ENCODE peak calls at places on chromosomes 6 and 20, in seven cellular contexts. D is Panc1, E is SK-N-SH, F is HCT116, C is HepG2, M is GM12878, Q is K562. S is an unnamed sample.

GRCh38 chr6:20354366-20354765 is 47.3 kb upstream of the E2F3 start:
- DNase-seq in M (no peak), E (no peak), D (no peak), Q (no peak), C (peak), F (no peak), S (no peak)

GRCh38 chr6:85670573-85670972 is 27.9 kb upstream of the SYNCRIP start:
- DNase-seq in E (no peak), Q (peak), M (no peak), F (no peak), D (no peak), C (no peak), S (no peak)

GRCh38 chr20:39036011-39036410 is 73.9 kb downstream of the DHX35 start:
- DNase-seq in C (no peak), Q (no peak), F (no peak), E (no peak), M (no peak), D (no peak), S (no peak)

GRCh38 chr6:68652117-68652536 is 17.0 kb downstream of the ADGRB3 start:
- DNase-seq in Q (peak), F (no peak), D (no peak), M (no peak), C (no peak), E (no peak), S (no peak)

GRCh38 chr20:32972181-32973076 is 31.8 kb downstream of the SUN5 start:
- DNase-seq in E (no peak), D (no peak), F (no peak), C (no peak), M (peak), Q (peak), S (peak)

GRCh38 chr6:124964084-124964763 is 2.0 kb downstream of the RNF217 start:
- DNase-seq in M (no peak), C (peak), F (no peak), E (no peak), Q (peak), D (no peak), S (no peak)

GRCh38 chr6:18326980-18327379 is 60.2 kb upstream of the RNF144B start:
- DNase-seq in C (no peak), E (no peak), Q (no peak), M (no peak), D (no peak), F (no peak), S (no peak)

GRCh38 chr20:19750207-19750606 is 7.9 kb upstream of the RIN2 start:
- DNase-seq in M (no peak), D (no peak), C (no peak), E (no peak), F (no peak), Q (no peak), S (no peak)

GRCh38 chr20:63402178-63402859 is 41.2 kb upstream of the CHRNA4 start:
- DNase-seq in Q (no peak), D (no peak), E (no peak), M (no peak), C (no peak), F (no peak), S (no peak)

GRCh38 chr6:158476389-158476788 is 83.5 kb upstream of the TMEM181 start:
- DNase-seq in M (peak), Q (no peak), E (no peak), D (no peak), F (no peak), C (no peak), S (no peak)

GRCh38 chr20:1718604-1719384 is 61.2 kb upstream of the SIRPG start:
- DNase-seq in C (no peak), F (peak), Q (no peak), E (no peak), M (no peak), D (no peak), S (no peak)

GRCh38 chr20:34385464-34385863 is 22.4 kb downstream of the ITCH start:
- DNase-seq in Q (no peak), F (no peak), D (no peak), E (no peak), M (no peak), C (no peak), S (no peak)

GRCh38 chr6:139891471-139891870 is 517.0 kb upstream of the CITED2 start:
- DNase-seq in Q (no peak), D (no peak), M (no peak), E (no peak), F (no peak), C (no peak), S (no peak)

GRCh38 chr6:150081702-150082101 is 12.8 kb upstream of the ULBP3 start:
- DNase-seq in M (no peak), E (no peak), D (no peak), Q (no peak), C (no peak), F (no peak), S (no peak)

GRCh38 chr6:150078788-150079187 is 9.9 kb upstream of the ULBP3 start:
- DNase-seq in M (no peak), E (no peak), C (no peak), F (no peak), D (no peak), Q (peak), S (no peak)

GRCh38 chr6:150074651-150075416 is 5.9 kb upstream of the ULBP3 start:
- DNase-seq in E (no peak), C (no peak), Q (no peak), M (no peak), F (no peak), D (no peak), S (no peak)

GRCh38 chr6:150076196-150076893 is 7.4 kb upstream of the ULBP3 start:
- DNase-seq in D (no peak), F (no peak), Q (no peak), C (no peak), M (no peak), E (no peak), S (no peak)

GRCh38 chr6:150079604-150080003 is 10.7 kb upstream of the ULBP3 start:
- DNase-seq in Q (no peak), F (no peak), E (no peak), M (no peak), C (no peak), D (no peak), S (no peak)
- TF ChIP-seq SIN3A in Q (no peak), F (no peak), E (no peak), M (no peak), C (no peak), D (no peak), S (no peak)

DNA sequence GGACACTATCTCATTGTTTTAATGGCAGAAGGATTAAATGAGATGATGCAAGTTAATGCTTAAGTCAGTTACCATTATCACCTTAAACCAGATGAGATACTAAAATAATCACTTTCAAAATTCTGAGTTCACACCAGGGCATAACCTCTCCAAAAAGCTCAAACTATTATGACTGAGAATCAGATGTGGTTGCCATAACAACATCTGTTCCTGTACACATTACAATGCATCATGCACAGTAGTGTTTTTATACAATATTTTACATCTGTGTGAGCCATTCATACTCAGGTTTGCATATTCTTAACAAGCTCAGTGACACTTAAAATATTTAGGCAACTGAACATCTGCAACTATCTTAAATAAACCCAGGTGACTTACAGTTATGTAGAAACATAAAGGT is 10.2 kb downstream of the ADNP start:
- DNase-seq in D (no peak), E (no peak), Q (no peak), M (no peak), C (no peak), F (no peak), S (no peak)
- TF ChIP-seq SIN3A in D (no peak), E (no peak), Q (no peak), M (no peak), C (no peak), F (no peak), S (no peak)

GRCh38 chr20:48788486-48789072 is 39.2 kb downstream of the PREX1 start:
- DNase-seq in M (peak), C (no peak), Q (no peak), E (no peak), F (no peak), D (no peak), S (no peak)
- TF ChIP-seq SIN3A in M (no peak), C (no peak), Q (no peak), E (no peak), F (no peak), D (no peak), S (no peak)

DNA sequence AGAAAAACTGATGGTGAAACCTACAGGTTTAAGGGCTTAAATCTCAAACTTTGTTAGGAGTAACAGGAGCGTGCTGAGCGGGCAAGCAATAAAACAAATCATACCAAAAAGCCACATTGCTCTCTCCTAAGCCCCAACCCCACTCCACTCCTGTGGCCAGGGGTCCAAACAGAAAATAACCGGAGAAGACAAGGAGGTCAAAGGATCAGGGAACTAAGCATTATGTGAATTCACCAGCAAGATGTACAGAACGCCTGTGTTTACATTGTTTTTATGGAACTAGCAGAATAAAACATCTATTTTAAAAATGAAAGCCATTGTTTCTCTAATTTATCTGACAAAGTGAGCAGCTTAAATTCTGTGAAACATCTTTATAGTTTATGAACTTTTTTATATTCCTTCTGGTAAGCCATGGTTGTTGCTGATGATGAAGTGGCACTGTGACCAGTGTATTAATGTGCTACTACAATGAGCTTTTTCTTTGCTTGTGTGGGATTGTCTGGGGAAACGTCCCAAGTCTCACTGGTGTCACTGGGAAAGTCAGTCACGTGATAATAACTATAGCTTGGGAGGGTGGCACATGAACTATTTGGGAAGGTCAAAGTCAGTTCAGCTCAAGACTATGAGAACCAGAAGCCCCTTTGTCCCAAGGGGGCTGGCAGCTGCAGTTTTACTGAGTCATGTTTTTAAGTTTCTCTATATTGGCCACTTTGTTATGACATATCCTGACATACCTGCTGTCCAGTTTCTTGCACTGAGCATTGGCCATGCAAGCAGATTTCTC is 9.8 kb downstream of the FAM210B start:
- DNase-seq in Q (no peak), M (no peak), F (no peak), E (no peak), C (no peak), D (no peak), S (no peak)
- TF ChIP-seq SIN3A in Q (no peak), M (no peak), F (no peak), E (no peak), C (no peak), D (no peak), S (no peak)

GRCh38 chr20:11271319-11271718 is 597.5 kb upstream of the JAG1 start:
- DNase-seq in C (peak), F (no peak), E (peak), D (no peak), Q (no peak), M (no peak), S (peak)

GRCh38 chr20:11270566-11270965 is 596.8 kb upstream of the JAG1 start:
- DNase-seq in D (no peak), M (no peak), C (no peak), Q (no peak), E (no peak), F (no peak), S (no peak)

GRCh38 chr20:11267762-11268335 is 594.0 kb upstream of the JAG1 start:
- DNase-seq in Q (no peak), E (no peak), F (no peak), D (no peak), M (no peak), C (no peak), S (no peak)

GRCh38 chr20:11266571-11266970 is 592.8 kb upstream of the JAG1 start:
- DNase-seq in C (no peak), Q (no peak), D (peak), M (no peak), E (no peak), F (no peak), S (no peak)

DNA sequence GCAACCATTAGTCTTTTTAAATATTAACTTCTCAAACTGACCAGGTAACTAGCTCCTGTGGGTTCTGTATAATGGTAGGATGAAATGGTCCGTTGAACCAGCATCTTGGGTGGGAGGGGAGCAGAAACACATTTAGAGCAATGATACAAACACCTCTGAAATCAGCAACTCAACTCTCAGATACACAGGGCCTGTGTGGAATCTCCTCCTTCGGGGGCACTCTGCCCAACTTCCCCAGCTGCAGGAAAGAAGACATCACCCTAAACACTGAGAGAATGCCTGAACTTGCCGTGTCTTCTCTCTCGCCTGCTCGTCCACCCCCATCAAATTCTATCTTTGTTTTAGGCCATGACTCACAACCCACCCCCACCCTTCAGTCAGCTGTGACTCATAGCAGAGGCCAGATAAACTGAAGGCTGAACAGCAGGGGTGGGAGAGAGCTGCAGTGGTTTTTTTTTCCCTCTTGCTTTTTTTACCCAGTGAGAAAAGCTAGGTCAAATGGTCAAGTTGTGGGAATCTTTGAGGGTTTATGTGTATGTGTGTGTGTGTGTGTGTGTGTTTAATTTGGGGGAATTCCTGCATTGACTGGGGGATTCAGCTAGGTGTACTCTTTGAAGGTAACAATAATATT is 593.4 kb upstream of the JAG1 start:
- DNase-seq in F (peak), M (peak), E (peak), D (peak), C (peak), Q (peak), S (peak)
- TF ChIP-seq SIN3A in F (no peak), M (no peak), E (peak), D (no peak), C (no peak), Q (no peak), S (no peak)

DNA sequence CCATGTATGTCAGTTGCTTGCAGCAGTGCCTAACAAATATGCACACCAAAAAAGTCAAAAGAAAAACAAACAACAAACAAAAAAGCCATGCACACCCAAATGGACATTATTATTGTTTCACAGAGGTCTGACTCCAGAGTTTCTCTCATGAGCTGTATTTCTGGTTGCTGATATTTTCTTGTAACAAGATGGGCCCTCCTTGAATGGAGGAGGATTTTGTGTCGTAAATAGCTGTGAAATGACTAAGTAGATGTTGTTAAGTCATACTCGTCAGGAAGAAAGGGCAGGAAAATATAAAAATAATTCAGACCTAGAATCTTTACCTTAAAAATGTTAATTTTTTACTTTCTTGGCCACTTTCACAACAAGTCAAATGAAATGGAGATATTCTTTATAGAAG is 96.0 kb downstream of the PLEKHG1 start:
- DNase-seq in M (no peak), C (no peak), F (no peak), E (no peak), D (no peak), Q (no peak), S (no peak)
- TF ChIP-seq SIN3A in M (no peak), C (no peak), F (no peak), E (no peak), D (no peak), Q (no peak), S (no peak)